ENCODE peak calls at places on chromosome 20, in nine cellular contexts. One of them, this sample, is unnamed.

GRCh38 chr20:36975085-36975829 is 23.7 kb upstream of the SAMHD1 start:
- DNase-seq in occipital lobe: no peak
- DNase-seq in progenitor cell of endocrine pancreas: no peak
- DNase-seq in cardiac fibroblast: no peak
- DNase-seq in T-helper 1 cell: peak; percentile 35
- DNase-seq in activated CD4-positive, alpha-beta T cell treated with anti-CD3 and anti-CD28 coated beads for 24 hours: no peak
- DNase-seq in GM12864: no peak
- DNase-seq in dorsolateral prefrontal cortex: no peak
- DNase-seq in AG04450: no peak
- DNase-seq in this sample: no peak

GRCh38 chr20:44728835-44729342 is 13.7 kb downstream of the CCN5 start:
- DNase-seq in occipital lobe: no peak
- DNase-seq in progenitor cell of endocrine pancreas: no peak
- DNase-seq in cardiac fibroblast: peak; percentile 87
- DNase-seq in T-helper 1 cell: no peak
- DNase-seq in activated CD4-positive, alpha-beta T cell treated with anti-CD3 and anti-CD28 coated beads for 24 hours: no peak
- DNase-seq in GM12864: no peak
- DNase-seq in dorsolateral prefrontal cortex: no peak
- DNase-seq in AG04450: no peak
- DNase-seq in this sample: peak; percentile 89

GRCh38 chr20:62056975-62057374 is 8.7 kb downstream of the TAF4 start:
- DNase-seq in occipital lobe: no peak
- DNase-seq in progenitor cell of endocrine pancreas: no peak
- DNase-seq in cardiac fibroblast: no peak
- DNase-seq in T-helper 1 cell: no peak
- DNase-seq in activated CD4-positive, alpha-beta T cell treated with anti-CD3 and anti-CD28 coated beads for 24 hours: no peak
- DNase-seq in GM12864: no peak
- DNase-seq in dorsolateral prefrontal cortex: no peak
- DNase-seq in AG04450: no peak
- DNase-seq in this sample: no peak

GRCh38 chr20:60239981-60240380 is 281.8 kb downstream of the CDH26 start:
- DNase-seq in occipital lobe: no peak
- DNase-seq in progenitor cell of endocrine pancreas: no peak
- DNase-seq in cardiac fibroblast: no peak
- DNase-seq in T-helper 1 cell: no peak
- DNase-seq in activated CD4-positive, alpha-beta T cell treated with anti-CD3 and anti-CD28 coated beads for 24 hours: no peak
- DNase-seq in GM12864: no peak
- DNase-seq in dorsolateral prefrontal cortex: no peak
- DNase-seq in AG04450: no peak
- DNase-seq in this sample: no peak

GRCh38 chr20:17808357-17808756 is 108.6 kb downstream of the BANF2 start:
- DNase-seq in occipital lobe: no peak
- DNase-seq in progenitor cell of endocrine pancreas: no peak
- DNase-seq in cardiac fibroblast: peak; percentile 89
- DNase-seq in T-helper 1 cell: no peak
- DNase-seq in activated CD4-positive, alpha-beta T cell treated with anti-CD3 and anti-CD28 coated beads for 24 hours: no peak
- DNase-seq in GM12864: no peak
- DNase-seq in dorsolateral prefrontal cortex: no peak
- DNase-seq in AG04450: no peak
- DNase-seq in this sample: no peak

GRCh38 chr20:36126836-36127529 is 27.6 kb upstream of the EPB41L1 start:
- DNase-seq in occipital lobe: no peak
- DNase-seq in progenitor cell of endocrine pancreas: no peak
- DNase-seq in cardiac fibroblast: no peak
- DNase-seq in T-helper 1 cell: no peak
- DNase-seq in activated CD4-positive, alpha-beta T cell treated with anti-CD3 and anti-CD28 coated beads for 24 hours: no peak
- DNase-seq in GM12864: no peak
- DNase-seq in dorsolateral prefrontal cortex: no peak
- DNase-seq in AG04450: no peak
- DNase-seq in this sample: no peak

GRCh38 chr20:51864967-51865366 is 62.6 kb upstream of the SALL4 start:
- DNase-seq in occipital lobe: no peak
- DNase-seq in progenitor cell of endocrine pancreas: no peak
- DNase-seq in cardiac fibroblast: no peak
- DNase-seq in T-helper 1 cell: no peak
- DNase-seq in activated CD4-positive, alpha-beta T cell treated with anti-CD3 and anti-CD28 coated beads for 24 hours: no peak
- DNase-seq in GM12864: no peak
- DNase-seq in dorsolateral prefrontal cortex: no peak
- DNase-seq in AG04450: no peak
- DNase-seq in this sample: no peak

GRCh38 chr20:25044261-25044560 is 13.7 kb downstream of the ACSS1 start:
- DNase-seq in occipital lobe: no peak
- DNase-seq in progenitor cell of endocrine pancreas: no peak
- DNase-seq in cardiac fibroblast: no peak
- DNase-seq in T-helper 1 cell: no peak
- DNase-seq in activated CD4-positive, alpha-beta T cell treated with anti-CD3 and anti-CD28 coated beads for 24 hours: no peak
- DNase-seq in GM12864: no peak
- DNase-seq in dorsolateral prefrontal cortex: no peak
- DNase-seq in AG04450: no peak
- DNase-seq in this sample: no peak

GRCh38 chr20:50120935-50121693 is 8.2 kb upstream of the UBE2V1 start:
- DNase-seq in occipital lobe: no peak
- DNase-seq in progenitor cell of endocrine pancreas: no peak
- DNase-seq in cardiac fibroblast: peak; percentile 80
- DNase-seq in T-helper 1 cell: peak; percentile 35
- DNase-seq in activated CD4-positive, alpha-beta T cell treated with anti-CD3 and anti-CD28 coated beads for 24 hours: no peak
- DNase-seq in GM12864: no peak
- DNase-seq in dorsolateral prefrontal cortex: peak; percentile 81
- DNase-seq in AG04450: peak; percentile 36
- DNase-seq in this sample: no peak

GRCh38 chr20:7571521-7572065 is 368.7 kb downstream of the HAO1 start:
- DNase-seq in occipital lobe: no peak
- DNase-seq in progenitor cell of endocrine pancreas: no peak
- DNase-seq in cardiac fibroblast: no peak
- DNase-seq in T-helper 1 cell: no peak
- DNase-seq in activated CD4-positive, alpha-beta T cell treated with anti-CD3 and anti-CD28 coated beads for 24 hours: no peak
- DNase-seq in GM12864: no peak
- DNase-seq in dorsolateral prefrontal cortex: no peak
- DNase-seq in AG04450: no peak
- DNase-seq in this sample: no peak

GRCh38 chr20:49392745-49393144 is 89.7 kb downstream of the KCNB1 start:
- DNase-seq in occipital lobe: no peak
- DNase-seq in progenitor cell of endocrine pancreas: no peak
- DNase-seq in cardiac fibroblast: no peak
- DNase-seq in T-helper 1 cell: no peak
- DNase-seq in activated CD4-positive, alpha-beta T cell treated with anti-CD3 and anti-CD28 coated beads for 24 hours: no peak
- DNase-seq in GM12864: no peak
- DNase-seq in dorsolateral prefrontal cortex: no peak
- DNase-seq in AG04450: no peak
- DNase-seq in this sample: no peak

This sample was measured in kidney epithelial cell.